ENCODE peak calls at places on chromosomes 3 and 15, in seven cellular contexts. F is endodermal cell, T is heart left ventricle, M is stomach, W is lower lobe of right lung, G is SK-N-SH, K is ovary. R is an unnamed sample.

GRCh38 chr3:50237133-50237651 is 1.2 kb downstream of the GNAI2 start:
- DNase-seq in G (peak; percentile 56), K (no peak), W (peak; percentile 60), M (no peak), T (no peak), F (peak; percentile 82), R (no peak)

GRCh38 chr3:171753665-171754408 is 56.4 kb downstream of the PLD1 start:
- DNase-seq in K (no peak), G (no peak), W (no peak), M (no peak), T (no peak), F (no peak), R (no peak)

GRCh38 chr3:111080357-111080937 is 8.8 kb downstream of the NECTIN3 start:
- DNase-seq in W (no peak), G (peak; percentile 30), K (no peak), F (no peak), M (no peak), T (no peak), R (no peak)

GRCh38 chr3:150388468-150389418 is 19.4 kb upstream of the TSC22D2 start:
- DNase-seq in K (no peak), M (no peak), F (no peak), T (no peak), G (no peak), W (no peak), R (no peak)

GRCh38 chr15:55402707-55403106 is 5.5 kb downstream of the CCPG1 start:
- DNase-seq in K (no peak), F (no peak), T (no peak), M (no peak), G (no peak), W (no peak), R (no peak)

GRCh38 chr15:63930034-63930433 is 96.3 kb upstream of the HERC1 start:
- DNase-seq in F (peak; percentile 29), G (no peak), W (no peak), T (no peak), K (no peak), M (no peak), R (no peak)

GRCh38 chr3:48233542-48233941 is 7.4 kb upstream of the ZNF589 start:
- DNase-seq in T (peak; percentile 3), M (no peak), G (no peak), F (no peak), K (no peak), W (no peak), R (no peak)

GRCh38 chr15:56804908-56805307 is 71.6 kb upstream of the ZNF280D start:
- DNase-seq in K (no peak), W (no peak), G (no peak), T (no peak), M (no peak), F (no peak), R (no peak)

GRCh38 chr3:173733029-173733652 is 335.6 kb downstream of the NLGN1 start:
- DNase-seq in G (peak; percentile 4), F (no peak), W (no peak), M (no peak), K (no peak), T (no peak), R (no peak)

GRCh38 chr15:63476229-63476632 is 28.2 kb upstream of the USP3 start:
- DNase-seq in K (no peak), T (no peak), W (no peak), F (no peak), M (no peak), G (no peak), R (no peak)

GRCh38 chr3:152843955-152844354 is 9.0 kb downstream of the P2RY1 start:
- DNase-seq in W (no peak), G (no peak), M (no peak), T (no peak), K (no peak), F (no peak), R (no peak)

GRCh38 chr3:120678331-120678845 is 3.7 kb downstream of the HGD start:
- DNase-seq in G (no peak), T (no peak), M (peak; percentile 86), K (peak; percentile 61), W (no peak), F (peak; percentile 54), R (peak; percentile 11)

GRCh38 chr15:45149060-45149459 is 19.3 kb downstream of the DUOX1 start:
- DNase-seq in W (no peak), G (peak; percentile 62), K (no peak), T (no peak), F (no peak), M (no peak), R (peak; percentile 74)

GRCh38 chr3:197029511-197030167 is at the start of gene MELTF:
- DNase-seq in W (peak; percentile 82), T (peak; percentile 83), F (peak; percentile 90), K (peak; percentile 41), G (peak; percentile 99), M (peak; percentile 58), R (peak; percentile 71)

GRCh38 chr15:88400069-88400468 is 67.1 kb downstream of the MRPL46 start:
- DNase-seq in W (no peak), T (no peak), F (no peak), M (no peak), K (no peak), G (no peak), R (no peak)

GRCh38 chr15:88399021-88399685 is 68.0 kb downstream of the MRPL46 start:
- DNase-seq in K (no peak), G (no peak), W (no peak), F (no peak), M (no peak), T (no peak), R (no peak)

GRCh38 chr15:88401269-88401971 is 65.8 kb downstream of the MRPL46 start:
- DNase-seq in G (no peak), M (no peak), K (no peak), F (no peak), W (no peak), T (no peak), R (no peak)

GRCh38 chr15:88401972-88402656 is 65.1 kb downstream of the MRPL46 start:
- DNase-seq in G (peak; percentile 28), W (no peak), F (peak; percentile 86), M (no peak), T (peak; percentile 71), K (no peak), R (peak; percentile 75)

DNA sequence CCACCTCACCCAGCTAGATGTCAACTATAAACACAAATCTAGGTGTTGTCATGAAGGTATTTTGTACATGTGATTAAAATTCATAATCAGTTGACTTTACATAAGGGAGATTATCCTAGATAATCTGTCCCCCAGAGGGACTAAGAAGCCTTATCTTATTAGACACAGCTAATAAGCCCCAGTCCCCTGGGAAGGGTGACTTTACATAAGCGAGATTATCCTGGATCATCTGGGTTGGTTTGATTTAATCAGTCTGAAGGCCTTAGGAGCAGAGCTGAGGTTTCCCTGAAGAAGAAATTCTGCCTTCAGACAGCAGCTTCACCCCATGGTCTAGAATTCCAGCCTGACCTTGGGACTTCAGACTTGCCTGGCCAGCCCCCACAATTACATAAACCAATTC is 66.6 kb downstream of the MRPL46 start:
- DNase-seq in G (no peak), K (no peak), F (no peak), T (no peak), W (no peak), M (no peak), R (no peak)
- H3K4me1 ChIP-seq in G (no peaks in the 10 kb centered on the region), K (peaks cover 10% of the 10 kb centered on the region), F (peaks cover 4% of the 10 kb centered on the region), T (peaks cover 8% of the 10 kb centered on the region), W (no peaks in the 10 kb centered on the region), M (peaks cover 5% of the 10 kb centered on the region), R (peaks cover 6% of the 10 kb centered on the region)

DNA sequence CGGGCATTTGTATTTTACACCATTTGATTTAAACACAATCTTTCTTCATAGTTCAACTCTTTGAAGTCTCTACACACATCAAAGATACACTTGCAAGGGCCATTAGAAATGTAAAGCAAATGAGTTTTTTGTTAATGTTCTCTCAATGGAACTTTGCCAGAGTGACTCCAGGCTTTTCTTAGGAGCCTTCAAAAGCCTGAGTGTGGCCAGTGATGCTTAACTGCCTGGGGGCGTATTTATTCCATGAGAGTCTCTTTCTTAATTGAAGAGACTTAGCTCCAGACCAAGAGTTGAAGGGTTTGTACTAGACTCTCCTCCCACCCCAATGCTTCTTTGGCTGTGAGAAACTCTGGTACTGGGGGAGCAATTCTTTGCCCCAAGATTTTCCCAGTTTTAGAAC is 48.6 kb upstream of the PTX3 start:
- DNase-seq in M (no peak), W (no peak), F (no peak), T (no peak), K (no peak), G (no peak), R (no peak)
- TF ChIP-seq CTCF in M (no peak), W (no peak), F (no peak), T (no peak), K (no peak), G (no peak), R (no peak)

GRCh38 chr3:5187920-5188418 is 462 bp downstream of the EDEM1 start:
- DNase-seq in F (peak; percentile 79), T (peak; percentile 76), M (no peak), G (peak; percentile 76), K (no peak), W (peak; percentile 73), R (peak; percentile 24)

GRCh38 chr3:5192568-5193319 is 5.2 kb downstream of the EDEM1 start:
- DNase-seq in F (no peak), K (no peak), W (no peak), G (no peak), T (no peak), M (no peak), R (no peak)

GRCh38 chr3:5191555-5192304 is 4.2 kb downstream of the EDEM1 start:
- DNase-seq in W (no peak), F (no peak), K (no peak), G (no peak), T (no peak), M (no peak), R (no peak)

GRCh38 chr3:5188419-5189405 is 1.2 kb downstream of the EDEM1 start:
- DNase-seq in G (peak; percentile 41), F (peak; percentile 74), W (peak; percentile 75), T (no peak), M (peak; percentile 65), K (no peak), R (no peak)

DNA sequence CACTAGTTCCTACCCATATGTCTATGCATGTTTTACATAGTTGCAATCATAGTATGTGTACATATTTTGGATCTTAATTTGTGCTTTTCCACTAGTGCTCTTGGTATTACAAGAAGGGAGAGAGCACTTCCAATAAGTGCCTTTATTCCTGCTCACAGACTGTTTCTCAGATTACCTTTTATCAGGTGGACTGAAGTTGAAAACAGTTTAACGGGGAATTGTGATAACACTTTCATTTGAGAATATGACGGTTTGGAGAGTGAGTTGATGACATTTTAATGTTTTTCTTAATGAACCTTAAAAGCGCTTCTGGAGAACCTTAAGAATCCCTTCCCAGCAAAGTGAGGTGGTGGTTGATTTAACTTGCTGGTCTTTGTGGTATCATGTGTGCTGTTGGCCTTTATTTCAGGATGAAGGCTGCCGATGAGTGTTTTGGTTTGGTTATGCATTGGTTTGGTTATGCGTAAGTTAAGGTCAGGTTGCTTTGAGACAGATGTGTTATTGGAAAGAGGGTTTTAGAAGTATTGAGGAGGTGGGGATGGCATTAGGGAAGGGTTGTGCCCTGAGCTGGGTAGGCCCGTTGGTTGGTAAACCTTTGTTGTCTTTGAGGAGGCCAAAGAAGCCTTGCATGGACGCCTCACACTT is 2.8 kb downstream of the EDEM1 start:
- DNase-seq in K (no peak), M (no peak), G (no peak), W (no peak), F (no peak), T (no peak), R (no peak)
- H3K9me3 ChIP-seq in K (no peaks in the 10 kb centered on the region), M (no peaks in the 10 kb centered on the region), G (no peaks in the 10 kb centered on the region), W (no peaks in the 10 kb centered on the region), F (no peaks in the 10 kb centered on the region), T (no peaks in the 10 kb centered on the region), R (no peaks in the 10 kb centered on the region)

DNA sequence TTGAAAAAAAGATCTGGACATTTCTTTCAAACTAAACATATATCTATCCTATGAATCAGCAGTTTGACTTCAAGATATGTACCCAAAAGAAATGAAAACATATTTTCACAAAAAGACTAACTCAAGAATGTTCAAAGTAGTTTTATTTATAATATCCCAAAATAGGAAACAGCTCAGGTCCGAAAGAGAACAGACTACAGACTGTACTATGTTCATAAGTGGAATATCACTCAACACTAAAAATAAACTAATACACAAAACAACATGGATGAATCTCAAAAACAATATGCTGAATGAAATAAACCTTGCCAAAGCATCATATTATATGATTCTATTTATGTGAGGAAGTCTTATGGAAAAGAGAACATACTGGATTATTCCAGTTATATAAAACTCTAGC is 8.9 kb upstream of the TTBK2 start:
- DNase-seq in F (no peak), M (no peak), T (no peak), G (no peak), W (no peak), K (no peak), R (no peak)
- H3K4me1 ChIP-seq in F (no peaks in the 10 kb centered on the region), M (no peaks in the 10 kb centered on the region), T (no peaks in the 10 kb centered on the region), G (no peaks in the 10 kb centered on the region), W (no peaks in the 10 kb centered on the region), K (peaks cover 2% of the 10 kb centered on the region), R (no peaks in the 10 kb centered on the region)